ENCODE peak calls at places on chromosome 16, in nine cellular contexts. One of them, this sample, is unnamed.

GRCh38 chr16:70778901-70779309 is 22.1 kb downstream of the VAC14 start:
- DNase-seq in BE2C: peak
- DNase-seq in uterus: peak
- DNase-seq in AG09309: peak
- DNase-seq in fibroblast of lung: peak
- DNase-seq in CD8-positive, alpha-beta T cell: no peak
- DNase-seq in choroid plexus epithelial cell: peak
- DNase-seq in fibroblast of pulmonary artery: peak
- DNase-seq in adipocyte: peak
- DNase-seq in this sample: peak

GRCh38 chr16:53773150-53773846 is 69.3 kb downstream of the FTO start:
- DNase-seq in BE2C: peak
- DNase-seq in CD8-positive, alpha-beta T cell: no peak
- DNase-seq in fibroblast of lung: peak
- DNase-seq in AG09309: no peak
- DNase-seq in fibroblast of pulmonary artery: peak
- DNase-seq in uterus: no peak
- DNase-seq in adipocyte: peak
- DNase-seq in choroid plexus epithelial cell: peak
- DNase-seq in this sample: peak

GRCh38 chr16:27641260-27641659 is 91.3 kb downstream of the KATNIP start:
- DNase-seq in uterus: no peak
- DNase-seq in AG09309: no peak
- DNase-seq in CD8-positive, alpha-beta T cell: no peak
- DNase-seq in choroid plexus epithelial cell: no peak
- DNase-seq in BE2C: no peak
- DNase-seq in fibroblast of pulmonary artery: no peak
- DNase-seq in fibroblast of lung: no peak
- DNase-seq in adipocyte: no peak
- DNase-seq in this sample: no peak

GRCh38 chr16:87945351-87946042 is 5.7 kb upstream of the BANP start:
- DNase-seq in choroid plexus epithelial cell: peak
- DNase-seq in CD8-positive, alpha-beta T cell: no peak
- DNase-seq in uterus: peak
- DNase-seq in AG09309: no peak
- DNase-seq in BE2C: peak
- DNase-seq in fibroblast of pulmonary artery: peak
- DNase-seq in adipocyte: peak
- DNase-seq in fibroblast of lung: peak
- DNase-seq in this sample: peak

GRCh38 chr16:72211085-72211484 is 39.1 kb upstream of the PMFBP1 start:
- DNase-seq in uterus: no peak
- DNase-seq in choroid plexus epithelial cell: no peak
- DNase-seq in adipocyte: no peak
- DNase-seq in CD8-positive, alpha-beta T cell: no peak
- DNase-seq in fibroblast of lung: no peak
- DNase-seq in fibroblast of pulmonary artery: no peak
- DNase-seq in BE2C: peak
- DNase-seq in AG09309: no peak
- DNase-seq in this sample: no peak

GRCh38 chr16:31094088-31094423 is 541 bp downstream of the VKORC1 start:
- DNase-seq in choroid plexus epithelial cell: no peak
- DNase-seq in adipocyte: peak
- DNase-seq in CD8-positive, alpha-beta T cell: no peak
- DNase-seq in AG09309: no peak
- DNase-seq in fibroblast of lung: peak
- DNase-seq in BE2C: no peak
- DNase-seq in uterus: no peak
- DNase-seq in fibroblast of pulmonary artery: no peak
- DNase-seq in this sample: no peak

GRCh38 chr16:71672125-71672524 is 46.1 kb downstream of the MARVELD3 start:
- DNase-seq in uterus: no peak
- DNase-seq in fibroblast of lung: no peak
- DNase-seq in choroid plexus epithelial cell: no peak
- DNase-seq in CD8-positive, alpha-beta T cell: no peak
- DNase-seq in adipocyte: no peak
- DNase-seq in AG09309: no peak
- DNase-seq in fibroblast of pulmonary artery: no peak
- DNase-seq in BE2C: no peak
- DNase-seq in this sample: no peak

GRCh38 chr16:84220851-84221250 is 19.0 kb downstream of the KCNG4 start:
- DNase-seq in fibroblast of pulmonary artery: peak
- DNase-seq in adipocyte: peak
- DNase-seq in BE2C: no peak
- DNase-seq in uterus: no peak
- DNase-seq in fibroblast of lung: peak
- DNase-seq in choroid plexus epithelial cell: peak
- DNase-seq in AG09309: no peak
- DNase-seq in CD8-positive, alpha-beta T cell: no peak
- DNase-seq in this sample: peak

GRCh38 chr16:23905027-23905426 is 69.2 kb downstream of the PRKCB start:
- DNase-seq in CD8-positive, alpha-beta T cell: no peak
- DNase-seq in fibroblast of lung: peak
- DNase-seq in adipocyte: peak
- DNase-seq in uterus: peak
- DNase-seq in BE2C: no peak
- DNase-seq in choroid plexus epithelial cell: peak
- DNase-seq in fibroblast of pulmonary artery: peak
- DNase-seq in AG09309: peak
- DNase-seq in this sample: no peak

GRCh38 chr16:78500659-78501226 is 401.3 kb downstream of the WWOX start:
- DNase-seq in BE2C: no peak
- DNase-seq in CD8-positive, alpha-beta T cell: no peak
- DNase-seq in fibroblast of pulmonary artery: no peak
- DNase-seq in uterus: no peak
- DNase-seq in AG09309: no peak
- DNase-seq in fibroblast of lung: no peak
- DNase-seq in choroid plexus epithelial cell: no peak
- DNase-seq in adipocyte: no peak
- DNase-seq in this sample: no peak

GRCh38 chr16:31248344-31248743 is 11.4 kb upstream of the ITGAM start:
- DNase-seq in choroid plexus epithelial cell: no peak
- DNase-seq in fibroblast of pulmonary artery: no peak
- DNase-seq in CD8-positive, alpha-beta T cell: no peak
- DNase-seq in uterus: no peak
- DNase-seq in fibroblast of lung: no peak
- DNase-seq in AG09309: no peak
- DNase-seq in BE2C: no peak
- DNase-seq in adipocyte: no peak
- DNase-seq in this sample: no peak

GRCh38 chr16:84982434-84982833 is 28.9 kb downstream of the ZDHHC7 start:
- DNase-seq in AG09309: no peak
- DNase-seq in fibroblast of pulmonary artery: no peak
- DNase-seq in fibroblast of lung: no peak
- DNase-seq in CD8-positive, alpha-beta T cell: no peak
- DNase-seq in uterus: no peak
- DNase-seq in adipocyte: no peak
- DNase-seq in BE2C: no peak
- DNase-seq in choroid plexus epithelial cell: no peak
- DNase-seq in this sample: no peak

GRCh38 chr16:6249863-6250262 is 1082.8 kb upstream of the RBFOX1 start:
- DNase-seq in uterus: no peak
- DNase-seq in BE2C: no peak
- DNase-seq in fibroblast of lung: no peak
- DNase-seq in fibroblast of pulmonary artery: no peak
- DNase-seq in AG09309: no peak
- DNase-seq in CD8-positive, alpha-beta T cell: no peak
- DNase-seq in choroid plexus epithelial cell: no peak
- DNase-seq in adipocyte: no peak
- DNase-seq in this sample: no peak

GRCh38 chr16:52078716-52079655 is 468.0 kb downstream of the TOX3 start:
- DNase-seq in CD8-positive, alpha-beta T cell: no peak
- DNase-seq in fibroblast of pulmonary artery: no peak
- DNase-seq in choroid plexus epithelial cell: no peak
- DNase-seq in adipocyte: no peak
- DNase-seq in BE2C: no peak
- DNase-seq in fibroblast of lung: no peak
- DNase-seq in uterus: no peak
- DNase-seq in AG09309: no peak
- DNase-seq in this sample: no peak

GRCh38 chr16:53784312-53784711 is 80.4 kb downstream of the FTO start:
- DNase-seq in choroid plexus epithelial cell: no peak
- DNase-seq in fibroblast of pulmonary artery: no peak
- DNase-seq in uterus: no peak
- DNase-seq in CD8-positive, alpha-beta T cell: no peak
- DNase-seq in BE2C: no peak
- DNase-seq in AG09309: no peak
- DNase-seq in fibroblast of lung: peak
- DNase-seq in adipocyte: no peak
- DNase-seq in this sample: no peak

GRCh38 chr16:75860654-75861053 is 134.4 kb upstream of the CPHXL start:
- DNase-seq in fibroblast of pulmonary artery: no peak
- DNase-seq in BE2C: peak
- DNase-seq in AG09309: no peak
- DNase-seq in adipocyte: no peak
- DNase-seq in choroid plexus epithelial cell: no peak
- DNase-seq in CD8-positive, alpha-beta T cell: no peak
- DNase-seq in uterus: no peak
- DNase-seq in fibroblast of lung: peak
- DNase-seq in this sample: no peak

GRCh38 chr16:77834600-77834963 is 46.2 kb downstream of the VAT1L start:
- DNase-seq in CD8-positive, alpha-beta T cell: no peak
- DNase-seq in BE2C: no peak
- DNase-seq in AG09309: peak
- DNase-seq in fibroblast of pulmonary artery: peak
- DNase-seq in fibroblast of lung: peak
- DNase-seq in uterus: no peak
- DNase-seq in adipocyte: no peak
- DNase-seq in choroid plexus epithelial cell: peak
- DNase-seq in this sample: peak

GRCh38 chr16:52597772-52598483 is 51.0 kb upstream of the TOX3 start:
- DNase-seq in fibroblast of lung: no peak
- DNase-seq in AG09309: no peak
- DNase-seq in adipocyte: no peak
- DNase-seq in CD8-positive, alpha-beta T cell: no peak
- DNase-seq in BE2C: no peak
- DNase-seq in uterus: no peak
- DNase-seq in fibroblast of pulmonary artery: no peak
- DNase-seq in choroid plexus epithelial cell: no peak
- DNase-seq in this sample: no peak

GRCh38 chr16:845349-845740 is 44.8 kb upstream of the GNG13 start:
- DNase-seq in BE2C: no peak
- DNase-seq in uterus: no peak
- DNase-seq in adipocyte: no peak
- DNase-seq in choroid plexus epithelial cell: no peak
- DNase-seq in AG09309: no peak
- DNase-seq in CD8-positive, alpha-beta T cell: no peak
- DNase-seq in fibroblast of lung: no peak
- DNase-seq in fibroblast of pulmonary artery: no peak
- DNase-seq in this sample: no peak

GRCh38 chr16:11797166-11797956 is at the start of gene ZC3H7A:
- DNase-seq in AG09309: peak
- DNase-seq in CD8-positive, alpha-beta T cell: peak
- DNase-seq in fibroblast of lung: peak
- DNase-seq in BE2C: peak
- DNase-seq in fibroblast of pulmonary artery: peak
- DNase-seq in adipocyte: peak
- DNase-seq in choroid plexus epithelial cell: peak
- DNase-seq in uterus: peak
- DNase-seq in this sample: peak

GRCh38 chr16:11800385-11800718 is 3.3 kb upstream of the ZC3H7A start:
- DNase-seq in uterus: no peak
- DNase-seq in fibroblast of pulmonary artery: no peak
- DNase-seq in AG09309: no peak
- DNase-seq in BE2C: no peak
- DNase-seq in fibroblast of lung: no peak
- DNase-seq in choroid plexus epithelial cell: no peak
- DNase-seq in adipocyte: no peak
- DNase-seq in CD8-positive, alpha-beta T cell: no peak
- DNase-seq in this sample: no peak

GRCh38 chr16:11799509-11800384 is 2.7 kb upstream of the ZC3H7A start:
- DNase-seq in choroid plexus epithelial cell: no peak
- DNase-seq in BE2C: no peak
- DNase-seq in CD8-positive, alpha-beta T cell: no peak
- DNase-seq in adipocyte: no peak
- DNase-seq in fibroblast of lung: no peak
- DNase-seq in AG09309: no peak
- DNase-seq in uterus: no peak
- DNase-seq in fibroblast of pulmonary artery: no peak
- DNase-seq in this sample: no peak

GRCh38 chr16:11797957-11798299 is 870 bp upstream of the ZC3H7A start:
- DNase-seq in fibroblast of lung: no peak
- DNase-seq in AG09309: no peak
- DNase-seq in uterus: no peak
- DNase-seq in BE2C: peak
- DNase-seq in choroid plexus epithelial cell: no peak
- DNase-seq in adipocyte: peak
- DNase-seq in fibroblast of pulmonary artery: no peak
- DNase-seq in CD8-positive, alpha-beta T cell: no peak
- DNase-seq in this sample: no peak

GRCh38 chr16:11799017-11799381 is 1.9 kb upstream of the ZC3H7A start:
- DNase-seq in BE2C: no peak
- DNase-seq in adipocyte: no peak
- DNase-seq in CD8-positive, alpha-beta T cell: no peak
- DNase-seq in fibroblast of lung: no peak
- DNase-seq in uterus: no peak
- DNase-seq in AG09309: no peak
- DNase-seq in fibroblast of pulmonary artery: no peak
- DNase-seq in choroid plexus epithelial cell: no peak
- DNase-seq in this sample: no peak
- H3K4me3 ChIP-seq in BE2C: no peak
- H3K4me3 ChIP-seq in adipocyte: peak
- H3K4me3 ChIP-seq in CD8-positive, alpha-beta T cell: no peak
- H3K4me3 ChIP-seq in fibroblast of lung: no peak
- H3K4me3 ChIP-seq in uterus: no peak
- H3K4me3 ChIP-seq in AG09309: no peak
- H3K4me3 ChIP-seq in fibroblast of pulmonary artery: peak
- H3K4me3 ChIP-seq in choroid plexus epithelial cell: no peak
- H3K4me3 ChIP-seq in this sample: peak

GRCh38 chr16:86575095-86575685 is 3.2 kb upstream of the FOXL1 start:
- DNase-seq in choroid plexus epithelial cell: no peak
- DNase-seq in AG09309: no peak
- DNase-seq in BE2C: no peak
- DNase-seq in uterus: no peak
- DNase-seq in CD8-positive, alpha-beta T cell: no peak
- DNase-seq in fibroblast of pulmonary artery: no peak
- DNase-seq in fibroblast of lung: no peak
- DNase-seq in adipocyte: no peak
- DNase-seq in this sample: no peak
- H3K4me3 ChIP-seq in choroid plexus epithelial cell: peak
- H3K4me3 ChIP-seq in AG09309: no peak
- H3K4me3 ChIP-seq in BE2C: peak
- H3K4me3 ChIP-seq in uterus: no peak
- H3K4me3 ChIP-seq in CD8-positive, alpha-beta T cell: peak
- H3K4me3 ChIP-seq in fibroblast of pulmonary artery: peak
- H3K4me3 ChIP-seq in fibroblast of lung: peak
- H3K4me3 ChIP-seq in adipocyte: peak
- H3K4me3 ChIP-seq in this sample: peak

GRCh38 chr16:62135903-62136302 is 99.7 kb upstream of the CDH8 start:
- DNase-seq in fibroblast of lung: peak
- DNase-seq in BE2C: no peak
- DNase-seq in choroid plexus epithelial cell: no peak
- DNase-seq in uterus: no peak
- DNase-seq in fibroblast of pulmonary artery: no peak
- DNase-seq in CD8-positive, alpha-beta T cell: no peak
- DNase-seq in adipocyte: no peak
- DNase-seq in AG09309: peak
- DNase-seq in this sample: no peak
- H3K4me3 ChIP-seq in fibroblast of lung: no peak
- H3K4me3 ChIP-seq in BE2C: no peak
- H3K4me3 ChIP-seq in choroid plexus epithelial cell: no peak
- H3K4me3 ChIP-seq in uterus: no peak
- H3K4me3 ChIP-seq in fibroblast of pulmonary artery: no peak
- H3K4me3 ChIP-seq in CD8-positive, alpha-beta T cell: no peak
- H3K4me3 ChIP-seq in adipocyte: no peak
- H3K4me3 ChIP-seq in AG09309: no peak
- H3K4me3 ChIP-seq in this sample: no peak

GRCh38 chr16:30069575-30070462 is 4.3 kb downstream of the ALDOA start:
- DNase-seq in CD8-positive, alpha-beta T cell: no peak
- DNase-seq in fibroblast of lung: peak
- DNase-seq in BE2C: peak
- DNase-seq in fibroblast of pulmonary artery: peak
- DNase-seq in uterus: peak
- DNase-seq in adipocyte: no peak
- DNase-seq in choroid plexus epithelial cell: no peak
- DNase-seq in AG09309: no peak
- DNase-seq in this sample: no peak
- H3K4me3 ChIP-seq in CD8-positive, alpha-beta T cell: no peak
- H3K4me3 ChIP-seq in fibroblast of lung: no peak
- H3K4me3 ChIP-seq in BE2C: no peak
- H3K4me3 ChIP-seq in fibroblast of pulmonary artery: peak
- H3K4me3 ChIP-seq in uterus: no peak
- H3K4me3 ChIP-seq in adipocyte: peak
- H3K4me3 ChIP-seq in choroid plexus epithelial cell: no peak
- H3K4me3 ChIP-seq in AG09309: peak
- H3K4me3 ChIP-seq in this sample: peak

This sample was measured in skeletal muscle cell.